ENCODE peak calls at places on chromosomes 13 and 19, in nine cellular contexts. K is progenitor cell of endocrine pancreas, G is mesothelial cell of epicardium, Y is cardiac fibroblast, E is nephron progenitor cell, S is lung, L is neural crest cell, V is body of pancreas, X is fibroblast of lung. W is an unnamed sample.

GRCh38 chr13:39377699-39378098 is 225.3 kb downstream of the LHFPL6 start:
- DNase-seq in E (no peak), V (no peak), L (no peak), G (no peak), X (no peak), K (no peak), S (no peak), Y (no peak), W (no peak)

GRCh38 chr13:110341445-110342247 is 34.6 kb downstream of the COL4A2 start:
- DNase-seq in G (no peak), Y (peak; percentile 78), S (no peak), L (no peak), E (no peak), K (no peak), V (no peak), X (peak; percentile 65), W (no peak)

GRCh38 chr19:42352216-42352892 is 26.9 kb downstream of the MEGF8 start:
- DNase-seq in S (no peak), X (peak; percentile 15), E (no peak), V (no peak), K (no peak), L (peak; percentile 65), Y (peak; percentile 7), G (no peak), W (no peak)

GRCh38 chr13:68056816-68057710 is 826.9 kb upstream of the PCDH9 start:
- DNase-seq in E (no peak), Y (peak; percentile 54), S (no peak), G (no peak), X (peak; percentile 88), V (peak; percentile 75), L (no peak), K (no peak), W (no peak)

GRCh38 chr19:40231544-40232424 is 5.3 kb upstream of the CCNP start:
- DNase-seq in E (peak; percentile 50), K (no peak), Y (no peak), S (no peak), G (no peak), V (no peak), L (no peak), X (no peak), W (no peak)

GRCh38 chr13:40445557-40445990 is 220.9 kb downstream of the FOXO1 start:
- DNase-seq in E (no peak), G (no peak), S (no peak), X (peak; percentile 97), K (no peak), V (peak; percentile 71), L (no peak), Y (peak; percentile 98), W (no peak)

GRCh38 chr13:94329754-94330551 is 149.5 kb downstream of the DCT start:
- DNase-seq in X (peak; percentile 95), Y (peak; percentile 97), E (no peak), L (no peak), V (no peak), S (no peak), G (no peak), K (no peak), W (no peak)

GRCh38 chr19:35666251-35666913 is at the start of gene UPK1A:
- DNase-seq in X (no peak), L (no peak), G (no peak), S (no peak), K (no peak), E (no peak), V (no peak), Y (no peak), W (no peak)

GRCh38 chr13:39600766-39601165 is 2.2 kb downstream of the LHFPL6 start:
- DNase-seq in X (no peak), G (no peak), L (peak; percentile 23), S (no peak), K (no peak), E (peak; percentile 12), V (no peak), Y (peak; percentile 68), W (no peak)

GRCh38 chr19:19946226-19946625 is 45.5 kb downstream of the ZNF93 start:
- DNase-seq in K (no peak), E (no peak), S (no peak), L (no peak), V (no peak), Y (no peak), G (no peak), X (no peak), W (no peak)

GRCh38 chr13:110640591-110641029 is 25.3 kb downstream of the NAXD start:
- DNase-seq in E (peak; percentile 50), G (no peak), S (no peak), Y (peak; percentile 26), V (no peak), X (peak; percentile 63), L (no peak), K (no peak), W (no peak)

DNA sequence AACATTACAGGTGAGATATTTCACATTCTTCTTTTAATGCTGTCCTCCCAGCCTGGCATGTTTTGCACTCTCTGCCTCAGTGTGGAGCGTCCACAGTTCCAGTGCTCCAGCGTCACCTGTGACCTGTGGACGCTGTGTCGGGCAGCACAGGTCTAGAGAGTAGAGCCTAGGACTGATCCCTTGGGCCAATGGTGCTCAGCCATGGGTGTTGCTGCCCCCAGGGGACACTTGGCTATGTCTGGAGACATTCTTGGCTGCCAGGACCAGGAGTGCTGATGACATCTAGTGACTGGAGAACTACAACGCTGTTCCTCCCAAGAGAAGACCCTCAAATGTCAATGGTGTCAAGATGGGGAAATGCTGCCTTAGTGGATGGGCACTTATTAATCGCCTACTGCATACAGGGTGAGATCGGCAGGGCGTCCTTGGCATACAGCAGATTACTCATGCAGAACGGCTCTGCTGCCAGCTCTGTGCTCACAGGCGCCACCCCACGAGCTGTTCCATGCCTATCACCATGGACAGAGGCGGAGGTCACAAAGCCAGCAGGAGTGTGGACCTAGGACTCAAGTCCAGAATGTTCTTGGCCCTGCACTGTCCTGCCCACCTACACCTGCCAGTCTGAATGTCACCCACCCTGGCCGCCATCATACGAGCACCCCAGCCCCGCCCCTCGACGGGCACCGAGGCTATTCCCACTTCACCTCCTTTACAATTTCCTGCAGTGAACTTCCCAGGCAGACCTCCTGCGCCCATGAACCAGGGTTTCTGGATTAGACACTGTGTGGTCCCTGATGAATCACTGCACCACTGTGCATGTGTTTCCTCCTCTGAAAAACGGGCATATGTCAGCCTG is 13.9 kb upstream of the MADCAM1 start:
- DNase-seq in V (no peak), L (no peak), X (no peak), G (no peak), S (no peak), E (no peak), Y (no peak), K (no peak), W (no peak)
- TF ChIP-seq CTCF in V (no peak), L (no peak), X (no peak), G (no peak), S (no peak), E (no peak), Y (peak; percentile 14), K (peak; percentile 33), W (no peak)

GRCh38 chr13:62122434-62122833 is 706.8 kb upstream of the PCDH20 start:
- DNase-seq in G (no peak), X (no peak), V (no peak), S (no peak), E (no peak), L (no peak), K (no peak), Y (no peak), W (no peak)

GRCh38 chr13:62125451-62125850 is 709.8 kb upstream of the PCDH20 start:
- DNase-seq in X (no peak), L (no peak), Y (no peak), S (no peak), G (no peak), V (no peak), K (no peak), E (no peak), W (no peak)

GRCh38 chr13:62123409-62123808 is 707.8 kb upstream of the PCDH20 start:
- DNase-seq in G (no peak), K (no peak), X (no peak), V (no peak), S (no peak), Y (no peak), E (no peak), L (no peak), W (no peak)

GRCh38 chr13:62119739-62120700 is 704.4 kb upstream of the PCDH20 start:
- DNase-seq in G (no peak), E (no peak), X (peak; percentile 2), L (no peak), K (no peak), S (no peak), Y (peak; percentile 32), V (no peak), W (no peak)
- TF ChIP-seq CTCF in G (peak; percentile 79), E (no peak), X (no peak), L (peak; percentile 76), K (peak; percentile 69), S (no peak), Y (peak; percentile 29), V (no peak), W (peak; percentile 83)

DNA sequence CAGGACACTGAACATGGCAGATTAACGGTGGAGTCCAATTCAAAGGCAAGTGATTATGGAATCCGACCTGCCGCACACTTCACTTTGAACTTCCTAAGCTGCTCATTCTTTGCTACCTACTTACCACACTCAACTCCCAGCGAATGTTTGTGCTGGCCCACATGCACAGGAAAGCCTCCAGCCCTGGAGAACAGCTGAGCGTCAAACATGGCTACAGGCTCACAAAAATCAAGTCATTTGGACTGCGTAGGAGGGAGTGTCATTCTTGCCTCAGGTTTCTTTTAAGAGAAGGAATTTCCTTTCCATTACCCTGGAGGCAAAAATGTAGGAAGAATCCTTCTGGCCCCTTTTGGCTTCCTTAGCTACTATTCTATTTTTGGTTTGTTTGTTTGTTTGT is 41.3 kb upstream of the IPO5 start:
- DNase-seq in X (no peak), G (no peak), K (no peak), E (no peak), V (no peak), L (no peak), Y (no peak), S (no peak), W (no peak)
- TF ChIP-seq CTCF in X (no peak), G (no peak), K (no peak), E (no peak), V (no peak), L (no peak), Y (no peak), S (no peak), W (no peak)

GRCh38 chr19:4721196-4721595 is 2.4 kb downstream of the DPP9 start:
- DNase-seq in K (no peak), S (no peak), E (no peak), G (no peak), Y (no peak), X (no peak), L (no peak), V (no peak), W (no peak)

GRCh38 chr19:4720037-4720700 is 3.5 kb downstream of the DPP9 start:
- DNase-seq in V (no peak), L (no peak), Y (no peak), E (no peak), K (no peak), S (no peak), X (no peak), G (no peak), W (no peak)

GRCh38 chr19:4722671-4723464 is 774 bp downstream of the DPP9 start:
- DNase-seq in Y (peak; percentile 84), V (peak; percentile 47), L (no peak), G (no peak), X (peak; percentile 73), K (no peak), E (peak; percentile 35), S (no peak), W (no peak)

GRCh38 chr19:4724252-4724514 is 541 bp upstream of the DPP9 start:
- DNase-seq in E (no peak), S (no peak), X (no peak), G (no peak), Y (no peak), V (no peak), K (no peak), L (no peak), W (no peak)

GRCh38 chr19:4723465-4724251 is at the start of gene DPP9:
- DNase-seq in S (peak; percentile 96), Y (peak; percentile 99), X (peak; percentile 98), K (peak; percentile 98), V (peak; percentile 98), L (peak; percentile 99), G (peak; percentile 98), E (peak; percentile 93), W (peak; percentile 98)
- TF ChIP-seq CTCF in S (no peak), Y (peak; percentile 18), X (no peak), K (peak; percentile 22), V (peak; percentile 51), L (no peak), G (peak; percentile 49), E (peak; percentile 8), W (peak; percentile 24)

W was measured in type B pancreatic cell.